ENCODE peak calls at places on chromosomes 5 and 9, in nine cellular contexts. O is esophagus squamous epithelium, W is A549, T is stomach, A is uterus, C is breast epithelium, Q is right lobe of liver, H is GM12892, Z is lower leg skin. R is an unnamed sample.

GRCh38 chr5:154571325-154572035 is 93.5 kb upstream of the HAND1 start:
- DNase-seq in T (no peak), A (no peak), C (no peak), O (no peak), H (no peak), W (no peak), Z (no peak), Q (no peak), R (no peak)

GRCh38 chr5:37015795-37016666 is 139.5 kb downstream of the NIPBL start:
- DNase-seq in O (no peak), Z (no peak), T (no peak), H (no peak), C (no peak), A (no peak), W (no peak), Q (no peak), R (no peak)

GRCh38 chr9:127899200-127899943 is at the start of gene ST6GALNAC6:
- DNase-seq in Q (peak; percentile 84), A (peak; percentile 84), W (peak; percentile 65), T (peak; percentile 78), Z (no peak), H (peak; percentile 93), O (no peak), C (no peak), R (peak; percentile 96)

GRCh38 chr5:142782976-142783539 is 12.9 kb downstream of the ARHGAP26 start:
- DNase-seq in Q (no peak), C (no peak), Z (no peak), W (no peak), A (peak; percentile 87), T (no peak), H (no peak), O (no peak), R (no peak)

GRCh38 chr5:123628860-123629544 is 117.0 kb downstream of the CSNK1G3 start:
- DNase-seq in O (no peak), Q (no peak), H (no peak), A (no peak), W (no peak), Z (no peak), C (no peak), T (no peak), R (no peak)

GRCh38 chr5:102090770-102091169 is 205.3 kb downstream of the SLCO4C1 start:
- DNase-seq in Z (no peak), C (no peak), O (no peak), H (no peak), T (no peak), W (peak; percentile 31), A (no peak), Q (no peak), R (peak; percentile 4)

GRCh38 chr5:62901001-62901400 is 322.4 kb downstream of the LRRC70 start:
- DNase-seq in A (no peak), H (no peak), Z (no peak), C (no peak), W (no peak), O (no peak), T (no peak), Q (no peak), R (no peak)

GRCh38 chr5:142783601-142784291 is 13.6 kb downstream of the ARHGAP26 start:
- DNase-seq in T (no peak), Q (no peak), A (no peak), O (no peak), W (no peak), C (no peak), Z (peak; percentile 29), H (no peak), R (no peak)

GRCh38 chr9:131867611-131868192 is 127.8 kb upstream of the RAPGEF1 start:
- DNase-seq in H (no peak), W (no peak), Q (peak; percentile 16), O (no peak), A (no peak), T (no peak), C (no peak), Z (no peak), R (no peak)

GRCh38 chr9:131417264-131418142 is 23.6 kb downstream of the PRRC2B start:
- DNase-seq in T (no peak), A (no peak), Q (no peak), W (no peak), O (no peak), C (no peak), Z (no peak), H (no peak), R (no peak)

GRCh38 chr5:17087035-17087434 is 130.4 kb upstream of the BASP1 start:
- DNase-seq in Z (no peak), A (no peak), C (no peak), T (no peak), W (peak; percentile 34), Q (no peak), H (no peak), O (no peak), R (no peak)

DNA sequence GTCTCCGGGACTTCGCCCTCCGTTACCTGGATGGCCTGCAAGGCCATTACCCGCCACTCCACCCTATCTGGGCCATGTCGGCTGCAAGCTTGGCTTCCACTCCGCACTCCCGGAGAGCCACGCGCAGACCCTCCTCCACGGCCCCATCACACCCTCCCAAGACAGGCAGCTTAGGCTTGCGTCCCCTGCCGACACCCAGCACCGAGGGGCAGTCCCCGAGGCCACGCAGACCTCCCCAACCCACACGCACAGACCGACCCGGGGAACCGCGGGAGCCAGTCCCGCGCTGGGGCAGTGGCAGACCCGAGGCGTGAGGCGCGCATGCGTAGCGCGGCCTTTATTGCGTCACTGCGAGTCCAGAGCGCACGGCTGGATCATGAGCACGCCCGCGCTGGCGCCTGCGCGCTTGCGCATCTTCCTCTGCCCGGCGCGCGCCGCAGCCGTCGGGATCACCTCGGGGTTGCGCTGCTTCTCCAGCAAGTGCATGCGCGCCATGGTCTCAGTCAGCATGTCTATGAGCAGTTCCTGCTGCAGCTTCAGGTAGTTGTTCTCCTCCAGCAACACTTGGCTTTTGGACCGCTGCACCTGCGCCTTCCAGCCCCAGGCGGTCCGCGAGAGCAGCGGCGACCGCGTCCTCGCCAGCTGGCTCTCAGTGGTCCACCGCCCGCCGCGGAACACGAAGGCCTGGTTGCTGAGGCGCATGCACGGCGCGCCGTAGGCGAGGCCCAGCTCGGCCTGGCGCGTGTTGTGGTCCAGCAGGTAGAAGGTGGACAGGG is 2.4 kb downstream of the CBY3 start:
- DNase-seq in T (peak; percentile 97), C (peak; percentile 89), A (peak; percentile 95), W (peak; percentile 96), Z (peak; percentile 92), Q (peak; percentile 97), O (peak; percentile 76), H (peak; percentile 90), R (peak; percentile 98)
- TF ChIP-seq POLR2A in T (peak; percentile 74), C (peak; percentile 82), A (peak; percentile 75), W (peak; percentile 95), Z (no peak), Q (peak; percentile 88), O (peak; percentile 48), H (peak; percentile 98), R (peak; percentile 99)

DNA sequence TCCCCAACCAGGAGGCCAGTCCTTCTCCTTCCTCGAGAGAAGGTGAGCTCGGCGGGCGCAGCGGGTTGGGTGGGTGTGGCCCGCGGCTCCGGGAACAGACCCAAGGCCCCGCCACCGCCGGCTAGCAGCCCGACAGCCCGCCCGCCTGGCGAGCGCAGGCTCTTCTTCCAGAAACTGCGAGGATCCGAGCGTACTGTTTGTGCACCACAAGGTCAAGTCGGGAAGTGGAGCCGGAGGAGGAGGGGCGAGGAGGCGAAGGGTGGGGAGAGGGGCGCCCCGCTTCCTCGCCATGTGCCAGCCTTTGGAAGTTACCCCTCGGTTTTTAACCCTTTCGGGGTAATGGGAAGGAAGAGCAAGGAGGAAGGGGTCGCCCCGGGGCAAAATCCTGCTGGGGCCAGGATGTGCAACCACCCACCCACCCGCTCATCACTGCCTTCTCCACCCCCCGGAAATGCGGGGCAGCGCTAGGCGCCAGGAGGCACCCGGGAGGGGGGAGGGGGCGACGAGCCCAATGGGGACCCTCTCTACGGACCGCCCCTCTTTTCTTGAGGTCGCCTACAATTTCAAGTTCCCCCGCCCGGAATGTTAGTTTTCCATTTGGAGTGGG is 1.1 kb upstream of the JADE2 start:
- DNase-seq in C (peak; percentile 84), W (peak; percentile 88), T (peak; percentile 90), A (peak; percentile 85), Q (peak; percentile 89), Z (peak; percentile 85), O (peak; percentile 47), H (peak; percentile 58), R (peak; percentile 70)
- TF ChIP-seq POLR2A in C (peak; percentile 39), W (peak; percentile 43), T (peak; percentile 16), A (peak; percentile 74), Q (peak; percentile 67), Z (no peak), O (no peak), H (peak; percentile 68), R (peak; percentile 61)

GRCh38 chr9:26946753-26947727 is at the start of gene PLAA:
- DNase-seq in Z (peak; percentile 85), W (peak; percentile 94), O (peak; percentile 71), C (peak; percentile 81), A (peak; percentile 86), T (peak; percentile 89), H (peak; percentile 82), Q (peak; percentile 95), R (peak; percentile 73)
- TF ChIP-seq POLR2A in Z (no peak), W (no peak), O (no peak), C (peak; percentile 8), A (peak; percentile 33), T (peak; percentile 27), H (peak; percentile 74), Q (peak; percentile 78), R (peak; percentile 64)

DNA sequence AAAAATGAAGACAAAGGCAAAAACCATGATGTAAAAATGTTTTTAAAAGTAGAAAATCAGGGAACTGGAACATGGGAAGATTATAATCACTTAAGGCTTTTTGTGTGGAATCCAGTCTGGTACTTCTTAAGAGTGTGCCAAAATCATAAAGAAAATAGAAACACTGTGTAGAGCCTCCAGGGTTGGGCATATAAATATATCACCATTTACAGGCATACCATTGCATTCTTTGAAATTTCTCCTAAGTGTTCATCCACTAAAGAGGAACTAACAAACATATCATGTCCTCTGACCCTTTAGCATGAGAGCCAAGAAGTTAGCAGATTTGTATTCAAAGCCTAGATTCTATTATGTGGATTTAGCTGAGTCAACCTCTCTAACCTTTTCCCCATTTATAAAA is 93.3 kb downstream of the SLF1 start:
- DNase-seq in W (no peak), A (no peak), C (no peak), Z (no peak), H (no peak), Q (no peak), T (no peak), O (no peak), R (no peak)
- TF ChIP-seq POLR2A in W (no peak), A (no peak), C (no peak), Z (no peak), H (no peak), Q (no peak), T (no peak), O (no peak), R (no peak)

GRCh38 chr5:64347308-64347707 is 158.5 kb upstream of the RGS7BP start:
- DNase-seq in O (no peak), H (no peak), T (no peak), W (no peak), C (no peak), A (no peak), Q (no peak), Z (no peak), R (no peak)
- TF ChIP-seq POLR2A in O (no peak), H (no peak), T (no peak), W (no peak), C (no peak), A (no peak), Q (no peak), Z (no peak), R (no peak)

GRCh38 chr5:74641014-74641777 is 668 bp upstream of the ENC1 start:
- DNase-seq in W (peak; percentile 93), H (peak; percentile 13), Q (peak; percentile 92), Z (peak; percentile 57), T (peak; percentile 80), A (peak; percentile 60), C (peak; percentile 54), O (peak; percentile 13), R (peak; percentile 61)
- TF ChIP-seq POLR2A in W (peak; percentile 8), H (no peak), Q (no peak), Z (no peak), T (no peak), A (no peak), C (no peak), O (no peak), R (peak; percentile 38)